ENCODE peak calls at places on chromosomes 11 and 22, in six cellular contexts. Y, W, V, K, U and O are unnamed samples.

GRCh38 chr11:3893311-3893710 is 37.8 kb downstream of the STIM1 start:
- DNase-seq in Y (no peak), W (no peak), V (no peak), K (no peak), U (no peak), O (no peak)

GRCh38 chr11:65643971-65644370 is 6.1 kb downstream of the SIPA1 start:
- DNase-seq in Y (peak; percentile 63), W (no peak), V (no peak), K (no peak), U (no peak), O (no peak)

GRCh38 chr11:67409261-67409666 is 5.4 kb downstream of the TBC1D10C start:
- DNase-seq in Y (no peak), W (no peak), V (no peak), K (no peak), U (no peak), O (no peak)

GRCh38 chr11:93526058-93526633 is 17.0 kb downstream of the SMCO4 start:
- DNase-seq in Y (no peak), W (no peak), V (no peak), K (no peak), U (no peak), O (no peak)

GRCh38 chr22:39182478-39183030 is 30.1 kb upstream of the CBX7 start:
- DNase-seq in Y (no peak), W (no peak), V (no peak), K (no peak), U (no peak), O (no peak)

GRCh38 chr11:135027461-135027860 is 615.4 kb upstream of the B3GAT1 start:
- DNase-seq in Y (peak; percentile 35), W (no peak), V (peak; percentile 12), K (no peak), U (no peak), O (no peak)

GRCh38 chr11:76769071-76769560 is 14.0 kb upstream of the TSKU start:
- DNase-seq in Y (no peak), W (no peak), V (no peak), K (no peak), U (no peak), O (no peak)

GRCh38 chr11:27317751-27318150 is 45.3 kb downstream of the CCDC34 start:
- DNase-seq in Y (peak; percentile 28), W (peak; percentile 15), V (no peak), K (no peak), U (no peak), O (no peak)

GRCh38 chr22:37731804-37732471 is 35.1 kb downstream of the TRIOBP start:
- DNase-seq in Y (peak; percentile 45), W (no peak), V (peak; percentile 99), K (no peak), U (no peak), O (no peak)

GRCh38 chr22:37728620-37729019 is 31.8 kb downstream of the TRIOBP start:
- DNase-seq in Y (no peak), W (no peak), V (no peak), K (no peak), U (no peak), O (no peak)

GRCh38 chr22:37725551-37726239 is 28.8 kb downstream of the TRIOBP start:
- DNase-seq in Y (no peak), W (no peak), V (no peak), K (no peak), U (no peak), O (no peak)

DNA sequence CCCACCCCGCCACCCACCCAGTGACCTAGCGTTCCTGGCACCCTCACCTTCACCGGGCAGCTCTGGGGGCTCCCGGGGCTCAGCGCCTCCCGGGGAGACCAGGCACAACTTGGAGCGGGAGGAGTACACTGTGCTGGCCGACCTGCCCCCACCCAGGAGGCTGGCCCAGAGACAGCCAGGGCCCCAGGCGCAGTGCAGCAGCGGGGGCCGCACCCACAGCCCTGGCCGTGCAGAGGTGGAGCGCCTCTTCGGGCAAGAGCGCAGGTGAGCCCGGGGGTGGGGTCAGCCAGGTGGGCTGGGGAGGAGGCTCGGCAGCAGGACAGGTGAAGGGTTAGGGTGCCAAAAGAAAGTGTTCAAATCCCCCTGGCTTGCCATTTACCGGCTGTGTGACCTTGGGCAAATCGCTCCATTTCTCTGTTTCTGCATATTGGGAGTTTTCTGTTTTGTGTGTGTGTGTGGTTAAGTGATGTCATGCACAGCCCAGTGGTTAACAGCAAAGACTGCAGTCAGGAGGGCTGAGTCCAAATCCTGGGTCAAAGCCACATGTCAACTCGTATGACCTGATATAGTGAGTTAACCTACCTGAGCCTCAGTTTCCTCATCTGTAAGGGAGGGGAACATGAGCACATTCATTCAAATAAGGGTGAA is 29.5 kb downstream of the TRIOBP start:
- DNase-seq in Y (no peak), W (no peak), V (no peak), K (no peak), U (no peak), O (no peak)
- TF ChIP-seq SIN3A in Y (no peak), W (no peak), V (no peak), K (no peak), U (no peak), O (no peak)

DNA sequence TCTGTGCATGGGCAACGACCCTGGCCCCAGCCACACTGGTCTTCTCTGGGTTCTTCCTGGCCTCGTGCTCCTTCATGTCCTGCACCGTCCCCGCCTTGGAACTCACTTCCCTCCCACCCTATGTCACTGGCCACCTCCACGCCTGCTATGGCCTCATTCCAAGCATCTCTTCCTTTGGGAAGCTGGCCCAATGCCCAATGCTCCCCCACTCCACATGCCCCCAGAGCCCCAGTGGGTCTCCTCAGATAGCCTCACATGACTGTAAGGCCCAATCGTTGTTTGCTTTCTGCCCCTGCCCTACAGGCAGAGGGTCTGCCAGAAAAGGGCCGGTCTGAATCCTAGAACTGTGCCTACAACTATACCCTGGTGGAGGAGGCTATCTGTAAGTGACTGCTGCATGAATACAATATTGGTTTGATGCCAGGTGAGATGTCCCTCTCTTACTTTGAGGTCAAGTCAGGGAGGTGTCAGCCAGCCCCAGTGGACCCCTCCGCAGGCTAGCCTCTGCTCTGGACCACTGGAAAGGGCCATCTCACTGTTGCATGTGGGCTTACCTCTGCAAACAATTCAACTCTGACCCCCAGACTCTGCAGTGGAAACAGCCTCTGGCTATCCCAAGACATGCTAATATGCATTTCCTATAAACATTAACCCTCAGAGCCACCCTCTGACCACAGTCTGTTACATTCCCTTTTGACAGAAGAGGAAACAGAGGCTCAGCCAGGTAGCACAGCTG is 2.1 kb upstream of the GNAZ start:
- DNase-seq in Y (no peak), W (no peak), V (no peak), K (no peak), U (no peak), O (no peak)
- TF ChIP-seq REST in Y (no peak), W (no peak), V (no peak), K (no peak), U (no peak), O (no peak)

GRCh38 chr11:6545917-6546605 is 49.0 kb downstream of the DNHD1 start:
- DNase-seq in Y (no peak), W (no peak), V (no peak), K (no peak), U (no peak), O (no peak)

GRCh38 chr11:6546735-6547134 is 49.7 kb downstream of the DNHD1 start:
- DNase-seq in Y (no peak), W (no peak), V (no peak), K (no peak), U (no peak), O (no peak)

GRCh38 chr11:6548641-6549040 is 51.6 kb downstream of the DNHD1 start:
- DNase-seq in Y (no peak), W (no peak), V (no peak), K (no peak), U (no peak), O (no peak)

GRCh38 chr11:6548121-6548520 is 51.0 kb downstream of the DNHD1 start:
- DNase-seq in Y (no peak), W (no peak), V (no peak), K (no peak), U (no peak), O (no peak)

DNA sequence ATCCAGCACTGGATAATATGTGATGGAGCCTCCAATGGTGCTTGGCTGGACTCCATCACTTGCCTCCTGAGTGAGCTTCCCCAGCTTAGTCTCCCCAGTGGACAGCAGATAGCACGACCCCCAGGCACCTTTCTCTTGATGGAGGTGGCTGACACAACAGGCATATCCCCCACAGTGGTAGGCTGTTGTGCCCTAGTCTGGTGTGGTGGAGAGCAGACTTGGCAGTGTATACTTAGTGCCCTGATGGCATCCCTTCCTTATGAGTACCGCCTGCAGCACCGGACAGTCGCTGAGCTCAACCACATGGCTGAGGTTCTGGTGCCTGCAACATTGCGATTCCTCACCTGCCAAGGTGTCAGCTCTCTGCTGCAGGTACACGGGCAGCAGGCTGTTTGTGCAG is 50.1 kb downstream of the DNHD1 start:
- DNase-seq in Y (no peak), W (no peak), V (no peak), K (no peak), U (no peak), O (no peak)
- TF ChIP-seq SIN3A in Y (no peak), W (no peak), V (no peak), K (no peak), U (no peak), O (no peak)

DNA sequence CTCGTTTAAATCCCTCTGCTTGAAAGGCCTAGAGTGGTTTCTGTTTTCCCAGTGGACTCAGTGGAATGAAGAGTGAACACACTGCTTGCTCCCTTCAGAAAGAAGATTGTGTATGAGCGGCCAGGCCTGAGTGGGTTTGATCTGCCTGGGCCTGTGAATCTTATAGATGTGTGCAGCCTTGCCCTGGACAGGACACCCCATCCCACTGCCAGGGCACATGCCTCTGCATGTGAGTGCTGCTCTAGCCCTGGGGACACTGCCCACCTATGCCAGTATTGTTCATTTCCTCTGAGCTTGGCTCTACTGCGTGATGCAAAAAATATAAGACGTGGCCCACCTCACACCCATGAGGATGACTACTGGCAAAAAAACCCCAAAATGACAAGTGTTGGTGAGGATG is 27.2 kb upstream of the NECTIN1 start:
- DNase-seq in Y (no peak), W (no peak), V (no peak), K (no peak), U (no peak), O (no peak)
- TF ChIP-seq REST in Y (no peak), W (no peak), V (no peak), K (no peak), U (no peak), O (no peak)

GRCh38 chr11:45093761-45094455 is 52.5 kb upstream of the PRDM11 start:
- DNase-seq in Y (no peak), W (no peak), V (no peak), K (no peak), U (no peak), O (no peak)
- TF ChIP-seq SIN3A in Y (no peak), W (no peak), V (no peak), K (no peak), U (no peak), O (no peak)

GRCh38 chr22:32926600-32926999 is 125.1 kb downstream of the TIMP3 start:
- DNase-seq in Y (peak; percentile 26), W (peak; percentile 21), V (peak; percentile 44), K (no peak), U (no peak), O (no peak)
- TF ChIP-seq REST in Y (no peak), W (no peak), V (no peak), K (no peak), U (no peak), O (no peak)